ENCODE peak calls at places on chromosomes 7 and 10, in four cellular contexts. Z, O, J and M are unnamed samples.

GRCh38 chr7:7054252-7054830 is 128.0 kb upstream of the C1GALT1 start:
- DNase-seq in Z (no peak), O (no peak), J (no peak), M (no peak)

GRCh38 chr7:108340856-108341411 is 115.3 kb downstream of the NRCAM start:
- DNase-seq in Z (no peak), O (no peak), J (no peak), M (peak)

GRCh38 chr10:114100848-114101741 is 57.4 kb downstream of the ADRB1 start:
- DNase-seq in Z (no peak), O (no peak), J (peak), M (no peak)

GRCh38 chr10:42973870-42974692 is 102.8 kb upstream of the RET start:
- DNase-seq in Z (no peak), O (no peak), J (peak), M (no peak)

GRCh38 chr7:26815452-26815851 is 48.9 kb downstream of the SKAP2 start:
- DNase-seq in Z (no peak), O (no peak), J (no peak), M (no peak)

GRCh38 chr7:155380986-155381851 is 76.7 kb upstream of the EN2 start:
- DNase-seq in Z (no peak), O (no peak), J (no peak), M (peak)

GRCh38 chr7:63887031-63887430 is 111.6 kb upstream of the ZNF722 start:
- DNase-seq in Z (no peak), O (no peak), J (no peak), M (no peak)

GRCh38 chr7:99352247-99352646 is 22.3 kb upstream of the ARPC1B start:
- DNase-seq in Z (no peak), O (no peak), J (no peak), M (no peak)

GRCh38 chr7:1883031-1883761 is 213.1 kb downstream of the ELFN1 start:
- DNase-seq in Z (peak), O (peak), J (peak), M (no peak)

GRCh38 chr10:73644015-73644743 is 2.9 kb upstream of the MYOZ1 start:
- DNase-seq in Z (peak), O (no peak), J (peak), M (peak)

GRCh38 chr7:16883918-16884317 is 2.1 kb upstream of the AGR3 start:
- DNase-seq in Z (no peak), O (no peak), J (no peak), M (no peak)

GRCh38 chr7:2309889-2310331 is 4.3 kb downstream of the SNX8 start:
- DNase-seq in Z (no peak), O (peak), J (no peak), M (no peak)

GRCh38 chr10:62584726-62585125 is 210.6 kb downstream of the ZNF365 start:
- DNase-seq in Z (no peak), O (no peak), J (no peak), M (no peak)

GRCh38 chr10:76160758-76161555 is 729.5 kb downstream of the LRMDA start:
- DNase-seq in Z (no peak), O (no peak), J (no peak), M (no peak)

GRCh38 chr7:92988941-92989540 is 128.7 kb downstream of the SAMD9 start:
- DNase-seq in Z (peak), O (no peak), J (no peak), M (no peak)

GRCh38 chr7:92987095-92987494 is 130.7 kb downstream of the SAMD9 start:
- DNase-seq in Z (peak), O (no peak), J (no peak), M (no peak)

GRCh38 chr7:92987543-92987942 is 130.2 kb downstream of the SAMD9 start:
- DNase-seq in Z (no peak), O (no peak), J (no peak), M (no peak)

GRCh38 chr7:92991190-92991589 is 126.6 kb downstream of the SAMD9 start:
- DNase-seq in Z (no peak), O (no peak), J (no peak), M (no peak)

DNA sequence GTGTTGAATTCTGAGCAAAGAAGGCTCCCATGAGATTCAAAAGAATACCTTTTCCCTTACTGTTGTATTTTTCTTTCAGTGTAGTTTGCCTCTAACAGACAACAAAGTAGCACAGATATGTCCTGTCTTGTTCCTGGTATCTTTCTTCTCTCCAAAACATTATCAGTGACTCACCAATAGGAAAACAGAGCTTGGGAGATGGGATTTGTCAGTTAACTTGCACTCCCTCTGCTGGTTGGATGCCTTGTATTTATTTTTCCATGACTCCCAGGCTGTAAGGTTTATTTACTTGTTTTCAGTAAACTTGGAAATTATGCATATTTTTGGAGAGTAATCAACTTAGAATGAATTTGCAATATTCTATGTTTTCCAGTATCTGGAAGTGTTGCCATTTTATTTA is 129.7 kb downstream of the SAMD9 start:
- DNase-seq in Z (peak), O (no peak), J (no peak), M (no peak)
- TF ChIP-seq CTCF in Z (peak), O (peak), J (peak), M (peak)

DNA sequence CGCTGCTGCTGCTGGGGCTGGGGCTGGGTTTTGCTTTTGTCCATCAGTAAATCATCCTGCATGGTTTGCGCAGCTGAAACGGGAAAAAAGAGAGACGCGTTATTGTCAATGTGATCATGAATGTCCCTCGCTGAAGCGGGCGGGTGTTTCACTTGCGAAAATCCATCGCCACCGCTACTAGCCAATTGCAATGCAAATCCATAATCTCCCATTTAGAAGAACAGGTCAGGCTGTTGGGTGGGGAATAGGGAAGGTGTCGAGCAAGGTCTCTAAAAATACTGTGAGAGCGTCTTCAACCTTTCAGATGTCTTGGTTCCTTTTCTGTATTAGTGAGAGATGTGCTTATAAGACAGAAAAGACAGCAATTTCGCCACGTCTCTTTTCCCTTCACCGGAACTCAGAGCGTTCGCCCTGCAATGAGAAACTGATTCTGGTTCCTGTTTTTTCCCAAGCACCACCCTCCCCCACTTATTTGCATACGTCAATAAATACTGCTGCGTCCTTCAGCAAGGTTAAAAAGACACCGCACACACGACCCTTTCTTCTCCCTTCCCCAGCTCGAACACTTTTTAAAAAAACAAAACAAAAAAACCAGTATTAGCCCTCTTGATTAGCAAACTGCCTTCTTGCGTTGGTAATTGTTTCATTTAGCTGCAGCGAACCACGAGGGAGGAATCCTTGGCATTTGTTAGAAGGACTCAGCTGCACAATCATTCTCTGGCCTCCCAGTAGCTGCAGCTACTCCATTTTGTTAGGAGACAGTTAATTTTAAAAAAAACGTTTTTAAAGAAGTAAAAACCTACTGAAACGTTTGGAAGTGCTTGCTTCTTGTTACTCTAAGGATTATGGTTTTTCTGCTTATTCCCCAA is 50.4 kb downstream of the CPEB3 start:
- DNase-seq in Z (no peak), O (no peak), J (peak), M (peak)
- TF ChIP-seq CTCF in Z (no peak), O (no peak), J (no peak), M (no peak)

GRCh38 chr7:131505636-131506557 is 50.5 kb downstream of the PODXL start:
- DNase-seq in Z (no peak), O (no peak), J (no peak), M (no peak)

GRCh38 chr7:131507592-131508331 is 48.7 kb downstream of the PODXL start:
- DNase-seq in Z (no peak), O (no peak), J (peak), M (peak)

GRCh38 chr7:131504157-131504899 is 52.1 kb downstream of the PODXL start:
- DNase-seq in Z (no peak), O (no peak), J (no peak), M (no peak)

GRCh38 chr7:131509087-131509486 is 47.3 kb downstream of the PODXL start:
- DNase-seq in Z (no peak), O (no peak), J (no peak), M (no peak)

DNA sequence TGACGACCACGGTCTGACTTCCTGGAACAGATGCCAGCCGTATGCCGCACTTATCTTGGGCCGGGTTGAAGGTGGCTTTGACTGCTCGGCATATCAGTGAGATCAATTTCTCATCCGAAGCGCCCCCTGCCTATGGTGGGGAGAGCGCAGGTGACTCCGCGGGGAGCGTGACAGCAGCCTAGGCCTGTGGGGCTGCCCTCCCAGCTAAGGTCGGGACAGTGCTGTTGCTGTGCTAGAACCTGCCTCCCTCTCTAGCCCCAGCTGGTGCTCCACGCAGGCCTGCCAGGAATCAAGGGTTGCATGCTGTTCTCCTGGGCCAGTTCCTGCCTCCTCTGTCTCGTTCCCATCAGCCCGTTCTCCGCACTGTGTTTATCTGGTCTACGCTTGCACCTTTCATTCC is 49.8 kb downstream of the PODXL start:
- DNase-seq in Z (no peak), O (no peak), J (peak), M (no peak)
- TF ChIP-seq CTCF in Z (no peak), O (no peak), J (no peak), M (no peak)

DNA sequence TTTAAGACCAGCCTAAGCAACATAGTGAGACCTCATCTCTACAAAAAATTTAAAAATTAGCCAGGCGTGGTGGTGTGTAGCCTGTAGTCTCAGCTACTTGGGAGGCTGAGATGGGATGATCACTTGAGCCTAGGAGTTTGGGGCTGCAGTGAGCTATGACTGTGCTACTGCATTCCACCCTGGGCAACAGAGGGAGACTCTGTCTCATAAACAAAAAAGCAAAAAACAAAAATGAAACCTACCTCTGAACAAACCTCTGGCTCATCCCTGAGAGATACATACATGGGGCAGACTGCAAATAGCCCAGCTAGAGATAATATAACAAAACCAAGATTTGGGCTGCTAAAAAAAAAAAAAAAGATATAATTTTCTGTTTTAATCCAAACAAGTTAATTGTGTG is 19.5 kb downstream of the C10orf67 start:
- DNase-seq in Z (no peak), O (no peak), J (no peak), M (no peak)
- TF ChIP-seq CTCF in Z (peak), O (no peak), J (no peak), M (no peak)

GRCh38 chr7:112596981-112597380 is 116.2 kb downstream of the LSMEM1 start:
- DNase-seq in Z (no peak), O (no peak), J (no peak), M (no peak)
- TF ChIP-seq CTCF in Z (no peak), O (no peak), J (no peak), M (no peak)